ENCODE peak calls at places on chromosomes 13 and 19, in four cellular contexts. E, N, Q and J are unnamed samples. For H3K9me3 and H3K4me1, the result is how much of the 10 kb centered on the place peaks cover.

GRCh38 chr19:1725100-1726064 is 27.9 kb upstream of the ONECUT3 start:
- DNase-seq in Q (no peak), N (no peak), E (peak), J (peak)

GRCh38 chr19:17340302-17340870 is 3.0 kb downstream of the GTPBP3 start:
- DNase-seq in Q (no peak), E (peak), N (no peak), J (no peak)

GRCh38 chr13:34750078-34750703 is 191.9 kb upstream of the NBEA start:
- DNase-seq in N (no peak), E (peak), Q (peak), J (peak)

GRCh38 chr19:38649305-38650179 is 2.1 kb downstream of the ACTN4 start:
- DNase-seq in E (peak), Q (no peak), N (peak), J (no peak)

GRCh38 chr19:49196527-49197240 is 39.1 kb downstream of the TRPM4 start:
- DNase-seq in N (no peak), E (peak), Q (no peak), J (no peak)

GRCh38 chr13:48412100-48412556 is 785 bp downstream of the LPAR6 start:
- DNase-seq in N (no peak), E (no peak), Q (no peak), J (peak)

GRCh38 chr13:101204270-101205011 is 211.9 kb downstream of the NALCN start:
- DNase-seq in N (no peak), E (no peak), Q (no peak), J (no peak)

GRCh38 chr19:33192010-33192409 is 2.1 kb upstream of the LRP3 start:
- DNase-seq in N (no peak), Q (no peak), E (no peak), J (no peak)

GRCh38 chr13:37539176-37539575 is 59.4 kb downstream of the POSTN start:
- DNase-seq in E (no peak), Q (no peak), N (no peak), J (no peak)

GRCh38 chr13:37531054-37531453 is 67.5 kb downstream of the POSTN start:
- DNase-seq in N (no peak), E (no peak), Q (no peak), J (no peak)

GRCh38 chr13:37534181-37534580 is 64.4 kb downstream of the POSTN start:
- DNase-seq in Q (no peak), N (no peak), E (no peak), J (no peak)
- H3K4me3 ChIP-seq in Q (no peak), N (no peak), E (no peak), J (no peak)

DNA sequence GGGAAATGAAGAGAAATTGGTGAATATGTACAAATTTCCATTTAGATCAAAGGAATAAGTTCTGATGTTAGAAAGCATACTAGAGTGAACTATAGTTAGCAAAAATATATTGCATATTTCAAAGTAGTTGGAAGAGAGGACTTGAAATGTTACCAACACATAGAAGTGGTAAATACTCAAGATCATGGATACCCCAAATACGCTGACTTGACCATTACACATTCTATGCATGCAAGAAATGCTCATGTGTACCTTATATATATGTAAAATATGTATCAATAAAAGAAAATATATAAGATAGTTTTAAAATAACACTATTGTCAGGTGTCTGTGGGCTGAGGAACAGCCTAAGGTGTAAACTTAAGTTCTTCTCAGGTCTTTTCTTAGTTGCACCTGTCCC is 14.6 kb upstream of the ZNF491 start:
- DNase-seq in E (no peak), N (no peak), Q (no peak), J (no peak)
- H3K9me3 ChIP-seq in E (half or more), N (under half), Q (under half), J (under half)

GRCh38 chr19:28603453-28603852 is 609.5 kb downstream of the UQCRFS1 start:
- DNase-seq in Q (no peak), E (no peak), N (no peak), J (no peak)
- H3K4me1 ChIP-seq in Q (under half), E (under half), N (under half), J (under half)

GRCh38 chr13:32946558-32946957 is 69.7 kb upstream of the KL start:
- DNase-seq in N (no peak), Q (no peak), E (no peak), J (no peak)
- H3K4me3 ChIP-seq in N (no peak), Q (no peak), E (no peak), J (no peak)

DNA sequence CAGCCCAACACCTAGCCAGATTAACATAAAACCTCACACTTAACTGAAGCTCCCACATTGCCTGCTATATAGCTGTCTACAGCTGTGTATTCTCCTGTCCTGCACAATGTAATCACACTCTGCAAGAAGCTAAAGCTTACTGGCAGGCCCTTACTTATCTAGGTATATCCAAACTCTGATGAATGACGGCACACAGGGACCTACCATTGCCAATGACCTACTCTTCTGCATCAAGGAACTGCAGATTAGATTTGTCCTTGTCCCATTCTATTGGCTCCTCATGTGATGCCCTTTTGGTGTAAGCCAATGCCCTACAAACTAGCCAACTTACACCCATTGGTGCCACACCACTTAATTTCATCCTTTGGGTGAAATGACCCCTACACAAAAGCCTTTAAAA is 26.4 kb downstream of the ZNF45 start:
- DNase-seq in E (no peak), N (no peak), Q (no peak), J (no peak)
- H3K9me3 ChIP-seq in E (half or more), N (under half), Q (under half), J (under half)

DNA sequence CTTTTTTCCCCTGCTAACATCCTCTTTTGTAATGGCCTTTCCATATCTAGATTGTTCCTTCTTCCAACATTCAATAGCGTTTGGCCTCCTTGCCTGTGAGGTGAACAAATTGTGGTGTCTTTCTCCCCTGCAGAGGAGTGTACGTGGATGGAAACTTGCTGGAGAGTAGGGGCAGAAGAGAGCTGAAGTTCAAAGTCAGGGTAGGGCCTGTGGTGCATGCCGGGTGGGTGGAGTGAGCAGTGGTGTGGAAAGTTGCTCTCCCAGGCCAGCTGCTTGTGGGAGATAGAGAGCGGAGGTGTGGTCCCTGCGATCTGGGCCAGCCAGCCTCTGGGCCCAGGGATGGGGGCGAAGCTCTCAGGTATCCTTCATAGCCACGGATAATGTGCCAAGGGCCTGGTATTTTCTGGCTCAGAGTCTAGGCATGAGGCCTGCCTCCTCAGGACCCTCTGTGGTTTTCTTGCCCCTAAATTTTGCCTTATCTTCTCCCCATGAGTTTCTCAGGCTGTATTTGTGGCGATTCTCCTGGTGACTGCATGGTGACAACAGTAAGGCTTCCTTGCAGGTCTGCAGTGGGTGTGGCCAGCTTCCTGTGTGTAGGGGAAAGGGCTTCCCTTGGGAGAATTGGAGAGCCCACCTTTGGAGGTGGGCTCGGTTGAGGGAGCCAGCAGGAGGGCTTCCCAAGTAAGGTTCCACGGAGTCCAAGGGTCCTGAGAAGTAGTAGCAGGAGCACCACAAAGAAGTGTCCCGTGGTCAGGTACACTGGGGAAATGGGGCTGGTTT is 6.7 kb downstream of the RGCC start:
- DNase-seq in Q (no peak), N (no peak), E (peak), J (no peak)
- H3K4me1 ChIP-seq in Q (under half), N (under half), E (under half), J (under half)

DNA sequence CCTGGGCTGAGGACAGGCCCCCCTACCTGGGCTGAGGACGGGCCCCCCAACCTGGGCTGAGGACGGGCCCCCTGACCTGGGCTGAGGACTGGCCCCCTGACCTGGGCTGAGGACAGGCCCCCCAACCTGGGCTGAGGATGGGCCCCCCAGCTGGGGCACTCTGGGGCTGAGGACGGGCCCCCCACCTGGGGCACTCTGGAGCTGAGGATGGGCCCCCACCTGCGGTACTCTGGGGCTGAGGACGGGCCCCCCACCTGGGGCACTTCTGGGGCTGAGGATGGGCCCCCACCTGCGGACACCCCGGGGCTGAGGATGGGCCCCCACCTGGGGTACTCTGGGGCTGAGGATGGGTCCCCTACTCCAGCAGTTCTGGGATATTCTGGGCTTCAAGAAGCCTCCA is 65.5 kb downstream of the RASA3 start:
- DNase-seq in N (no peak), Q (no peak), E (no peak), J (no peak)
- H3K4me3 ChIP-seq in N (no peak), Q (no peak), E (no peak), J (no peak)

GRCh38 chr19:54727562-54727961 is 3.3 kb downstream of the KIR3DL3 start:
- DNase-seq in N (no peak), E (no peak), Q (no peak), J (no peak)

GRCh38 chr19:54724644-54725043 is 402 bp downstream of the KIR3DL3 start:
- DNase-seq in Q (no peak), E (no peak), N (no peak), J (no peak)

GRCh38 chr19:54729416-54730188 is 5.4 kb downstream of the KIR3DL3 start:
- DNase-seq in E (no peak), Q (no peak), N (no peak), J (no peak)

GRCh38 chr19:54725321-54725720 is 1.1 kb downstream of the KIR3DL3 start:
- DNase-seq in N (no peak), Q (no peak), E (no peak), J (no peak)

GRCh38 chr19:54728167-54728566 is 3.9 kb downstream of the KIR3DL3 start:
- DNase-seq in N (no peak), Q (no peak), E (no peak), J (no peak)
- H3K9me3 ChIP-seq in N (under half), Q (under half), E (under half), J (under half)

GRCh38 chr13:41458187-41458938 is 1.0 kb downstream of the RGCC start:
- DNase-seq in E (peak), Q (no peak), N (no peak), J (peak)

GRCh38 chr13:41457589-41458186 is 338 bp downstream of the RGCC start:
- DNase-seq in N (no peak), E (no peak), Q (no peak), J (peak)

GRCh38 chr13:41460930-41461329 is 3.6 kb downstream of the RGCC start:
- DNase-seq in E (no peak), N (no peak), Q (no peak), J (no peak)

GRCh38 chr13:41459754-41460111 is 2.4 kb downstream of the RGCC start:
- DNase-seq in N (no peak), Q (no peak), E (no peak), J (no peak)

GRCh38 chr13:41458939-41459753 is 1.8 kb downstream of the RGCC start:
- DNase-seq in E (peak), N (no peak), Q (no peak), J (peak)
- H3K4me1 ChIP-seq in E (under half), N (under half), Q (under half), J (under half)